ENCODE peak calls at places on chromosomes 3 and 15, in eight cellular contexts. P, R, D, Y, I, H, E and T are unnamed samples. For H3K4me1, the result is how much of the 10 kb centered on the place peaks cover.

GRCh38 chr3:170007031-170007663 is 30.6 kb upstream of the GPR160 start:
- DNase-seq in R (no peak), Y (no peak), P (no peak), E (no peak), D (peak), I (peak), H (peak), T (no peak)

GRCh38 chr3:25428003-25428861 is at the start of gene RARB:
- DNase-seq in E (peak), Y (peak), R (peak), I (peak), H (peak), D (peak), P (peak), T (peak)

GRCh38 chr3:4680227-4680691 is 187.1 kb downstream of the ITPR1 start:
- DNase-seq in E (no peak), D (no peak), Y (no peak), P (no peak), H (no peak), R (no peak), I (no peak), T (no peak)

GRCh38 chr15:68330911-68331310 is 53.4 kb downstream of the FEM1B start:
- DNase-seq in Y (no peak), P (no peak), I (no peak), D (no peak), H (no peak), R (no peak), E (no peak), T (no peak)

GRCh38 chr3:132265488-132265887 is 51.7 kb upstream of the ACP3 start:
- DNase-seq in H (no peak), Y (no peak), R (no peak), D (no peak), P (no peak), E (no peak), I (no peak), T (no peak)

GRCh38 chr3:127544806-127545545 is 45.6 kb downstream of the TPRA1 start:
- DNase-seq in I (no peak), H (no peak), Y (no peak), D (no peak), E (no peak), P (no peak), R (no peak), T (no peak)

GRCh38 chr3:142586803-142587406 is 8.4 kb upstream of the ATR start:
- DNase-seq in P (peak), D (peak), R (peak), Y (peak), I (peak), H (no peak), E (no peak), T (peak)

GRCh38 chr15:92812271-92812670 is 87.9 kb upstream of the CHD2 start:
- DNase-seq in I (no peak), D (peak), E (no peak), H (no peak), R (peak), P (no peak), Y (no peak), T (no peak)

GRCh38 chr3:73508330-73508954 is 116.3 kb downstream of the PDZRN3 start:
- DNase-seq in Y (peak), I (peak), R (peak), D (peak), H (peak), E (no peak), P (peak), T (peak)

GRCh38 chr15:33742807-33743206 is 225.5 kb upstream of the CHRM5 start:
- DNase-seq in D (no peak), I (peak), R (no peak), P (no peak), E (no peak), Y (no peak), H (no peak), T (no peak)

GRCh38 chr3:45666729-45667440 is 22.3 kb upstream of the SACM1L start:
- DNase-seq in Y (no peak), R (no peak), I (peak), H (peak), E (peak), P (no peak), D (peak), T (no peak)

GRCh38 chr15:85582076-85582718 is 201.8 kb downstream of the AKAP13 start:
- DNase-seq in Y (no peak), D (no peak), P (peak), I (peak), E (no peak), R (peak), H (peak), T (no peak)

GRCh38 chr15:76904461-76905012 is 603 bp downstream of the SCAPER start:
- DNase-seq in R (peak), I (peak), D (peak), P (peak), E (no peak), Y (peak), H (peak), T (peak)

GRCh38 chr3:184598220-184598927 is 36.8 kb downstream of the EPHB3 start:
- DNase-seq in Y (no peak), R (no peak), D (no peak), E (no peak), P (no peak), I (no peak), H (no peak), T (no peak)

GRCh38 chr3:63228677-63229076 is 49.4 kb upstream of the SYNPR start:
- DNase-seq in Y (peak), P (peak), R (no peak), D (peak), E (no peak), H (no peak), I (peak), T (peak)

GRCh38 chr3:58008140-58009025 is at the start of gene FLNB:
- DNase-seq in H (peak), D (peak), E (peak), I (peak), P (peak), Y (peak), R (peak), T (peak)

GRCh38 chr15:65393557-65393956 is 15.8 kb upstream of the IGDCC3 start:
- DNase-seq in E (peak), R (no peak), P (no peak), Y (no peak), I (no peak), H (no peak), D (no peak), T (no peak)

GRCh38 chr15:50137330-50137761 is 18.3 kb upstream of the ATP8B4 start:
- DNase-seq in I (peak), E (no peak), P (no peak), D (peak), H (no peak), R (no peak), Y (peak), T (no peak)

GRCh38 chr3:187909871-187910270 is 164.6 kb upstream of the BCL6 start:
- DNase-seq in H (no peak), E (no peak), R (no peak), I (peak), Y (no peak), D (no peak), P (no peak), T (no peak)

GRCh38 chr3:159732172-159733111 is 256.2 kb upstream of the IL12A start:
- DNase-seq in R (no peak), H (no peak), E (no peak), Y (peak), P (no peak), D (peak), I (peak), T (peak)

GRCh38 chr3:149638401-149639092 is 19.3 kb downstream of the WWTR1 start:
- DNase-seq in Y (no peak), I (peak), H (no peak), R (no peak), P (no peak), D (peak), E (no peak), T (no peak)

GRCh38 chr3:24156466-24156865 is 211.4 kb downstream of the NR1D2 start:
- DNase-seq in Y (peak), H (no peak), E (no peak), R (no peak), I (peak), D (peak), P (no peak), T (no peak)

GRCh38 chr15:53811530-53811929 is 52.1 kb upstream of the WDR72 start:
- DNase-seq in P (no peak), I (peak), E (no peak), D (no peak), H (no peak), R (no peak), Y (peak), T (peak)

GRCh38 chr3:99999541-99999940 is 114.8 kb downstream of the FILIP1L start:
- DNase-seq in Y (no peak), E (no peak), H (no peak), P (no peak), R (no peak), D (peak), I (peak), T (no peak)

GRCh38 chr3:179451335-179452165 is at the start of gene GNB4:
- DNase-seq in I (peak), E (peak), H (peak), P (peak), Y (peak), R (peak), D (peak), T (peak)

GRCh38 chr3:123522666-123523412 is 62.0 kb downstream of the HACD2 start:
- DNase-seq in R (no peak), P (no peak), I (no peak), H (peak), D (no peak), E (peak), Y (no peak), T (no peak)

GRCh38 chr3:46057716-46058115 is 30.4 kb upstream of the XCR1 start:
- DNase-seq in I (no peak), P (no peak), Y (no peak), E (no peak), R (no peak), D (no peak), H (no peak), T (no peak)

GRCh38 chr3:133662256-133662773 is 574 bp upstream of the TOPBP1 start:
- DNase-seq in I (peak), R (no peak), H (no peak), Y (peak), D (peak), E (no peak), P (no peak), T (peak)

GRCh38 chr3:24003466-24003865 is 58.4 kb downstream of the NR1D2 start:
- DNase-seq in R (no peak), Y (no peak), E (no peak), D (no peak), H (no peak), P (no peak), I (no peak), T (no peak)

GRCh38 chr3:182609575-182610156 is 183.6 kb upstream of the ATP11B start:
- DNase-seq in R (peak), I (no peak), D (peak), P (peak), Y (no peak), E (peak), H (no peak), T (no peak)

GRCh38 chr3:40642812-40643211 is 118.1 kb downstream of the ZNF621 start:
- DNase-seq in I (no peak), H (no peak), E (no peak), R (no peak), Y (no peak), P (no peak), D (no peak), T (no peak)

DNA sequence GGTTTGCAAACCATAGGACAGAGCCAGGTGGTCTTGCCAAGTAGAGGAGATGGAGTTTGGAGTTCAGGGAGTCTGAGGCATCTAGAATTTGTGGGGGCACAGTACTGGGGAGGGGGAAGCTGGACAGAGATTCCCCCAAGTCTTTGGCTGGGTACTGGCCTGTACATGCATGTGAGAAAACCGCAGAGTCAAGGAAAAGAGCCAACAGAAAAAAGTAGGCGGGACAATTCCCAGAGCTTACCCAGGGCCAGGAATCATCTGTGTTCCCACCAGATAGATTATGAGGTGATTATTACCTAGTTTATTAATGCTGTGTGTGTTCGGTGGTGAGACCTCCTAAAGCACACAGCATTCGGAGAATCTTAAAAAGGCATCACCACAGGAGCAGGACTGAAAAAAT is 11.3 kb downstream of the LYSMD4 start:
- DNase-seq in E (no peak), Y (no peak), I (no peak), H (no peak), D (peak), P (no peak), R (no peak), T (no peak)
- H3K4me1 ChIP-seq in E (under half), Y (under half), I (under half), H (under half), D (under half), P (under half), R (under half), T (under half)

DNA sequence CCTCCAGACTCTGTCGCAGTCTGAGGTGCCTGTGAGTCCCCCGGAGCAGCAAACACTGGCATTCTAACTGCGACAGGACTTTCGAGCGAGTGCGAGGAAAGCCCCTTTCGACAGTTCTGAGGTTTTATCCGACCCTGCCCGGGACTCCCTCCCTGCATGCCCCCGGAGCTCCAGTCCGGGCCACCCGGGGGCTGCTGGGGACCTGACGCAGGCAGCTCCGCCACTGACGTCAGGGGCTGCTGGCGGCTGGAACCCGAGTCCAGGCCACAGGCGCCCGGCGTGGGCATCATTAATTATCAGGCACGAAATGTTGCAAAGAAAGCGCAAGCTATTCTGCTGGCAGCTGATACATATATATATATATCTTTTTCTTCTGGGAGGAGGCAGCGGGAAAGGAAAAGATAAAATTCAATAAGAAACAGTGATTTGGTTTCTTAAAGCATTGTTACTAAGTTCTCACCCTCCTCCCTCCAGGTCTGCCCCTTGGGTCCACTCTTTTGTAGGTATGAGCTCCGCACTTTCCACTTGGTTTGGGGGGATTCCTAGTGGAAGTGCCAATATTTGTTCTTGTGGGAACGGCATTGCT is 15.3 kb downstream of the ZIC1 start:
- DNase-seq in E (no peak), D (no peak), Y (no peak), R (no peak), H (no peak), P (no peak), I (no peak), T (no peak)
- H3K4me3 ChIP-seq in E (no peak), D (no peak), Y (no peak), R (no peak), H (no peak), P (no peak), I (no peak), T (no peak)

DNA sequence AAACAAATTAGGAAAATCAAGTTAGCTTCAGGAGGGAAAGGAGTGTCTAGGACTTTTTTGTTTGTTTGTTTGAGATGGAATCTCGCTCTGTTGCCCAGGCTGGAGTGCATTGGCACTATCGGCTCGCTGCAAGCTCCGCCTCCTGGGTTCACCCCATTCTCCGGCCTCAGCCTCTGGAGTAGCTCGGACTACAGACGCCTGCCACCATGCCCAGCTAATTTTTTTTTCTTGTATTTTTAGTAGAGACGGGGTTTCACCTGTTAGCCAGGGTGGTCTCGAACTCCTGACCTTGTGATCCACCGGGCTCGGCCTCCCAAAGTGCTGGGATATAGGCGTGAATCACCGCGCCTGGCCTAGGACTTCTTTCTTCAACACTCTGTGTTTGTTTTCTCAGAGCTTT is 171.1 kb downstream of the NLGN1 start:
- DNase-seq in P (no peak), Y (no peak), R (no peak), I (no peak), E (no peak), H (no peak), D (no peak), T (no peak)
- H3K4me1 ChIP-seq in P (under half), Y (under half), R (under half), I (under half), E (under half), H (under half), D (under half), T (under half)

GRCh38 chr15:60584355-60585023 is 105.5 kb upstream of the ICE2 start:
- DNase-seq in R (no peak), H (no peak), Y (no peak), E (no peak), I (peak), P (no peak), D (peak), T (no peak)
- H3K4me3 ChIP-seq in R (no peak), H (no peak), Y (no peak), E (no peak), I (no peak), P (no peak), D (no peak), T (no peak)

GRCh38 chr3:31565288-31565687 is 32.6 kb downstream of the STT3B start:
- DNase-seq in P (no peak), R (no peak), E (no peak), I (peak), D (no peak), Y (no peak), H (no peak), T (no peak)

GRCh38 chr3:31559872-31560534 is 27.3 kb downstream of the STT3B start:
- DNase-seq in I (no peak), P (no peak), H (no peak), R (no peak), D (no peak), Y (no peak), E (no peak), T (no peak)

GRCh38 chr3:31562525-31562924 is 29.8 kb downstream of the STT3B start:
- DNase-seq in E (peak), Y (no peak), D (no peak), H (no peak), I (no peak), P (no peak), R (peak), T (peak)

GRCh38 chr3:31567036-31567435 is 34.3 kb downstream of the STT3B start:
- DNase-seq in P (no peak), H (no peak), E (no peak), Y (peak), D (no peak), R (no peak), I (no peak), T (peak)

GRCh38 chr3:31561891-31562290 is 29.2 kb downstream of the STT3B start:
- DNase-seq in P (no peak), D (no peak), I (no peak), E (no peak), H (no peak), Y (no peak), R (no peak), T (peak)
- H3K4me1 ChIP-seq in P (under half), D (under half), I (under half), E (half or more), H (under half), Y (under half), R (under half), T (under half)

DNA sequence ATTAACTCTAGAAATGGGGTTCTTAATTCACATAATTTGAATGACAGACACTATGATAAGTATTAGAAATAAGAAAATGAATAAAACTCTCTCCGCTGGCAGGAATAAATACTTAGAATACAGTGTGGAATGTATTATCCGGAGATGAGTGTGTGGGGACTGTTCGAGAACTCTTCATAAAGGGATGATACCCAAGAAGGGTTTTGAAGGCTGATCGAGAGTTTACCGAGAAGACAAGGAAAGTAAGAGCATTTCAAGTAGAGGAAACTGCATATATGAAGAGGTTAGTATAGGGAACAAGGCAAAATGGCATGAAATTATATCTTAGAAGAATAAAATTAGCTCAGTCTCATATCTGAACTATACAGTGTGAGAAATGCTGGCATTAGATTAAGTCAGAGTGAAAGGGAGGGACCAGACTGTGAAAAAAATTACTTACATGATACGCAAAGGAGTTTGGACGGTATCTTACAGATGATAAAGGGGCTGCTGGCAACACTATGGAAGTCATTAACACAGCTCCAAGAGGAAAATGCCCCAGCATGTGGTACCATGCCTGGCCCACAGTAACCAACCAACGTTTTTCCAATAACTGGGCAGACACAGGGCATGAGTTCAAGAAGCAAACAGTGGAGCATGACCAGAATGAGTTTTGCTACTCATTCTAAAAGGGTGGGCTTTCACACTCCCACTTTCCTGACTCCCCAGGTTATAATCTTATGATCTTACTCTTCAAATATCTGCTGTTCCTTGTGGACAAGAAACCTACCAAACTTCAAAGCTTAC is 6.5 kb downstream of the DCBLD2 start:
- DNase-seq in P (no peak), I (no peak), D (no peak), Y (no peak), R (no peak), H (no peak), E (no peak), T (no peak)
- H3K4me3 ChIP-seq in P (no peak), I (no peak), D (no peak), Y (peak), R (no peak), H (no peak), E (no peak), T (no peak)

GRCh38 chr15:38668433-38669159 is 104.0 kb upstream of the RASGRP1 start:
- DNase-seq in E (no peak), H (no peak), Y (no peak), I (no peak), R (no peak), D (no peak), P (no peak), T (no peak)

GRCh38 chr15:38669160-38669505 is 104.5 kb upstream of the RASGRP1 start:
- DNase-seq in R (no peak), H (no peak), E (no peak), P (no peak), D (no peak), Y (no peak), I (no peak), T (no peak)

GRCh38 chr15:38665586-38665985 is 101.0 kb upstream of the RASGRP1 start:
- DNase-seq in I (no peak), Y (no peak), R (no peak), H (no peak), P (no peak), D (no peak), E (no peak), T (no peak)

GRCh38 chr15:38666865-38667264 is 102.3 kb upstream of the RASGRP1 start:
- DNase-seq in I (no peak), Y (no peak), R (no peak), E (no peak), H (no peak), D (no peak), P (no peak), T (no peak)

DNA sequence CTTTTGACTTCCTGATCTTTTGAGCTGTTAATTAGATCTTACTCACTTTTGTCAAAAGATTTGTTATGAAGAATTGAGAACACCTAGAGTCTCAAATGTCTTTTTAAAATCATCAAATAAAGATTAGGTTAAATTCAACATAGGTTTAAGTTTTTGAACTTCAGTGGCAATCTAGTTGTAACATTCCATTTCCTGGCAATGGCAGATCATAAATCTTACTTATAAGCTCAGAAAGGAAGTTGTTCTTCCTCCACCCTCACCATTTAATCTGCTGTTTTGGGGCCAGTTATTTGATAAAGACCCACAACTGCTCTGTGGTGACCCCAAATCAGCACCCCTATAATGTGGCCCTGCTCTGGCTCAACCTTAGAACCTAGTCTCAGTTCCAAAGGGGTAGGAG is 103.3 kb upstream of the RASGRP1 start:
- DNase-seq in R (no peak), D (no peak), Y (no peak), H (no peak), I (no peak), E (no peak), P (no peak), T (no peak)
- H3K4me1 ChIP-seq in R (under half), D (under half), Y (under half), H (under half), I (under half), E (under half), P (under half), T (under half)